ENCODE peak calls at places on chromosomes 1 and 21, in seven cellular contexts. One of them, this sample, is unnamed.

GRCh38 chr1:147080013-147080661 is 92.1 kb downstream of the PRKAB2 start:
- DNase-seq in GM23338: peak; percentile 57
- DNase-seq in MM.1S: no peak
- DNase-seq in SK-N-SH: peak; percentile 24
- DNase-seq in PC-3: no peak
- DNase-seq in hepatocyte: no peak
- DNase-seq in OCI-LY7: no peak
- DNase-seq in this sample: peak; percentile 35

GRCh38 chr1:91569411-91570104 is 68.9 kb downstream of the CDC7 start:
- DNase-seq in hepatocyte: peak; percentile 45
- DNase-seq in MM.1S: no peak
- DNase-seq in SK-N-SH: no peak
- DNase-seq in GM23338: no peak
- DNase-seq in PC-3: peak; percentile 85
- DNase-seq in OCI-LY7: no peak
- DNase-seq in this sample: peak; percentile 99

GRCh38 chr1:232704694-232705680 is 75.1 kb upstream of the SIPA1L2 start:
- DNase-seq in SK-N-SH: peak; percentile 19
- DNase-seq in PC-3: peak; percentile 94
- DNase-seq in hepatocyte: peak; percentile 76
- DNase-seq in MM.1S: no peak
- DNase-seq in OCI-LY7: no peak
- DNase-seq in GM23338: no peak
- DNase-seq in this sample: peak; percentile 94

GRCh38 chr1:226586650-226587443 is 38.3 kb downstream of the STUM start:
- DNase-seq in PC-3: no peak
- DNase-seq in SK-N-SH: no peak
- DNase-seq in hepatocyte: no peak
- DNase-seq in GM23338: no peak
- DNase-seq in MM.1S: no peak
- DNase-seq in OCI-LY7: no peak
- DNase-seq in this sample: no peak

GRCh38 chr1:209805341-209805781 is 581 bp downstream of the IRF6 start:
- DNase-seq in PC-3: peak; percentile 34
- DNase-seq in OCI-LY7: no peak
- DNase-seq in GM23338: peak; percentile 89
- DNase-seq in SK-N-SH: no peak
- DNase-seq in hepatocyte: peak; percentile 72
- DNase-seq in MM.1S: no peak
- DNase-seq in this sample: no peak

GRCh38 chr21:16134134-16134533 is 404.4 kb downstream of the USP25 start:
- DNase-seq in PC-3: no peak
- DNase-seq in hepatocyte: no peak
- DNase-seq in GM23338: no peak
- DNase-seq in OCI-LY7: no peak
- DNase-seq in MM.1S: no peak
- DNase-seq in SK-N-SH: no peak
- DNase-seq in this sample: no peak

GRCh38 chr1:109815809-109816791 is 52.4 kb upstream of the EPS8L3 start:
- DNase-seq in MM.1S: peak; percentile 82
- DNase-seq in hepatocyte: no peak
- DNase-seq in GM23338: no peak
- DNase-seq in OCI-LY7: peak; percentile 83
- DNase-seq in PC-3: no peak
- DNase-seq in SK-N-SH: no peak
- DNase-seq in this sample: peak; percentile 43

GRCh38 chr21:46056450-46056903 is 41.4 kb upstream of the COL6A2 start:
- DNase-seq in SK-N-SH: no peak
- DNase-seq in GM23338: peak; percentile 51
- DNase-seq in PC-3: no peak
- DNase-seq in hepatocyte: peak; percentile 70
- DNase-seq in MM.1S: no peak
- DNase-seq in OCI-LY7: no peak
- DNase-seq in this sample: peak; percentile 93

GRCh38 chr1:87392241-87393192 is 63.8 kb downstream of the LMO4 start:
- DNase-seq in SK-N-SH: no peak
- DNase-seq in PC-3: peak; percentile 89
- DNase-seq in hepatocyte: peak; percentile 38
- DNase-seq in OCI-LY7: no peak
- DNase-seq in GM23338: no peak
- DNase-seq in MM.1S: no peak
- DNase-seq in this sample: peak; percentile 73

GRCh38 chr21:15445327-15445726 is 284.5 kb upstream of the USP25 start:
- DNase-seq in hepatocyte: no peak
- DNase-seq in OCI-LY7: no peak
- DNase-seq in SK-N-SH: no peak
- DNase-seq in GM23338: peak; percentile 68
- DNase-seq in PC-3: no peak
- DNase-seq in MM.1S: no peak
- DNase-seq in this sample: no peak

GRCh38 chr1:179094826-179095225 is 13.0 kb downstream of the TOR3A start:
- DNase-seq in OCI-LY7: no peak
- DNase-seq in GM23338: no peak
- DNase-seq in MM.1S: no peak
- DNase-seq in PC-3: no peak
- DNase-seq in SK-N-SH: no peak
- DNase-seq in hepatocyte: no peak
- DNase-seq in this sample: no peak

GRCh38 chr1:89454845-89455521 is 69.6 kb upstream of the LRRC8B start:
- DNase-seq in MM.1S: peak; percentile 63
- DNase-seq in PC-3: peak; percentile 81
- DNase-seq in GM23338: peak; percentile 75
- DNase-seq in OCI-LY7: peak; percentile 59
- DNase-seq in hepatocyte: peak; percentile 56
- DNase-seq in SK-N-SH: peak; percentile 61
- DNase-seq in this sample: peak; percentile 69

GRCh38 chr1:147514233-147514632 is 27.1 kb upstream of the BCL9 start:
- DNase-seq in SK-N-SH: no peak
- DNase-seq in GM23338: no peak
- DNase-seq in PC-3: peak; percentile 61
- DNase-seq in MM.1S: no peak
- DNase-seq in hepatocyte: no peak
- DNase-seq in OCI-LY7: no peak
- DNase-seq in this sample: no peak

GRCh38 chr1:187655163-187655562 is 826.4 kb downstream of the PLA2G4A start:
- DNase-seq in SK-N-SH: no peak
- DNase-seq in OCI-LY7: no peak
- DNase-seq in GM23338: no peak
- DNase-seq in PC-3: peak; percentile 62
- DNase-seq in MM.1S: no peak
- DNase-seq in hepatocyte: no peak
- DNase-seq in this sample: peak; percentile 67

GRCh38 chr1:93710949-93711591 is 29.4 kb upstream of the BCAR3 start:
- DNase-seq in PC-3: no peak
- DNase-seq in GM23338: no peak
- DNase-seq in MM.1S: no peak
- DNase-seq in SK-N-SH: no peak
- DNase-seq in hepatocyte: no peak
- DNase-seq in OCI-LY7: no peak
- DNase-seq in this sample: no peak

GRCh38 chr1:167166703-167167100 is 54.0 kb upstream of the POU2F1 start:
- DNase-seq in MM.1S: no peak
- DNase-seq in PC-3: no peak
- DNase-seq in hepatocyte: peak; percentile 14
- DNase-seq in OCI-LY7: no peak
- DNase-seq in GM23338: no peak
- DNase-seq in SK-N-SH: no peak
- DNase-seq in this sample: no peak

GRCh38 chr1:197557302-197557701 is 218.0 kb downstream of the DENND1B start:
- DNase-seq in GM23338: no peak
- DNase-seq in hepatocyte: no peak
- DNase-seq in SK-N-SH: no peak
- DNase-seq in MM.1S: no peak
- DNase-seq in PC-3: peak; percentile 75
- DNase-seq in OCI-LY7: no peak
- DNase-seq in this sample: peak; percentile 31

GRCh38 chr1:170701962-170702361 is 38.0 kb downstream of the PRRX1 start:
- DNase-seq in hepatocyte: no peak
- DNase-seq in SK-N-SH: no peak
- DNase-seq in GM23338: peak; percentile 24
- DNase-seq in PC-3: no peak
- DNase-seq in OCI-LY7: no peak
- DNase-seq in MM.1S: no peak
- DNase-seq in this sample: no peak

GRCh38 chr1:103250441-103250861 is 142.1 kb upstream of the COL11A1 start:
- DNase-seq in SK-N-SH: no peak
- DNase-seq in MM.1S: no peak
- DNase-seq in OCI-LY7: no peak
- DNase-seq in hepatocyte: peak; percentile 8
- DNase-seq in GM23338: peak; percentile 74
- DNase-seq in PC-3: no peak
- DNase-seq in this sample: no peak

GRCh38 chr1:93692451-93692861 is 10.8 kb upstream of the BCAR3 start:
- DNase-seq in PC-3: peak; percentile 87
- DNase-seq in OCI-LY7: no peak
- DNase-seq in hepatocyte: no peak
- DNase-seq in MM.1S: no peak
- DNase-seq in GM23338: no peak
- DNase-seq in SK-N-SH: no peak
- DNase-seq in this sample: peak; percentile 66

GRCh38 chr21:34274001-34274400 is 89.8 kb upstream of the KCNE2 start:
- DNase-seq in OCI-LY7: no peak
- DNase-seq in SK-N-SH: no peak
- DNase-seq in PC-3: no peak
- DNase-seq in hepatocyte: no peak
- DNase-seq in GM23338: no peak
- DNase-seq in MM.1S: no peak
- DNase-seq in this sample: peak; percentile 68

GRCh38 chr1:94807742-94808491 is 12.2 kb upstream of the SLC44A3 start:
- DNase-seq in OCI-LY7: no peak
- DNase-seq in PC-3: no peak
- DNase-seq in hepatocyte: peak; percentile 81
- DNase-seq in GM23338: no peak
- DNase-seq in MM.1S: no peak
- DNase-seq in SK-N-SH: no peak
- DNase-seq in this sample: no peak

GRCh38 chr21:23977971-23978370 is 1629.3 kb downstream of the MRPL39 start:
- DNase-seq in MM.1S: no peak
- DNase-seq in PC-3: no peak
- DNase-seq in GM23338: no peak
- DNase-seq in OCI-LY7: no peak
- DNase-seq in hepatocyte: no peak
- DNase-seq in SK-N-SH: no peak
- DNase-seq in this sample: no peak

GRCh38 chr1:185789846-185790735 is 55.9 kb downstream of the HMCN1 start:
- DNase-seq in GM23338: no peak
- DNase-seq in MM.1S: no peak
- DNase-seq in hepatocyte: no peak
- DNase-seq in OCI-LY7: no peak
- DNase-seq in PC-3: peak; percentile 12
- DNase-seq in SK-N-SH: no peak
- DNase-seq in this sample: peak; percentile 36

DNA sequence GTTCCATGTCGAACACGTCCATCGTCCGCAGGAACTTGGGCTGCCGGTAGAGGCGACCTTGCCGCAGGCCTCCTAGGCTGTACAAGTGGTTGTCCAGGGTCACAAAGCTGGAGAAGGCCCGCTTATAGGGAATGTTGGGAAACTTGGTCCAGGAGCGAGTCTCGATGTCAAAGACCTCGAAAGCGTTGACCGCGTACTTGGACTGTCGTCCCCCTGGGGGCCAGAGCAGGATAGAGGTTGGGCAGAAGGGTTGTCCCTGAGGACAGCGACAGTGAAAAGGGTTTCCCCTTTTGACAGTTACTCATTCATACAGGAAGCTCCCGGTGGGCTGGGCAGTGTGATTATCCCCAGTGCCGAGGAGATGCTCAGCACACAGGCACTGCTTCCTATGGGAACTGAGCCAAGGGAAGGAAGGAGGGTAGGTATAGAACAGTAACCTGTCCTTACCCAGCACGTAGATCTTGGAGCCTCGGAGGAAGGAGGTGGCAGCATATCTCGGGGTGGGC is 17.5 kb downstream of the KLHDC8A start:
- DNase-seq in OCI-LY7: no peak
- DNase-seq in MM.1S: no peak
- DNase-seq in hepatocyte: no peak
- DNase-seq in GM23338: no peak
- DNase-seq in SK-N-SH: no peak
- DNase-seq in PC-3: no peak
- DNase-seq in this sample: no peak
- H3K9me2 ChIP-seq in OCI-LY7: no peaks in the 10 kb centered on the region
- H3K9me2 ChIP-seq in MM.1S: no peaks in the 10 kb centered on the region
- H3K9me2 ChIP-seq in hepatocyte: no peaks in the 10 kb centered on the region
- H3K9me2 ChIP-seq in GM23338: no peaks in the 10 kb centered on the region
- H3K9me2 ChIP-seq in SK-N-SH: no peaks in the 10 kb centered on the region
- H3K9me2 ChIP-seq in PC-3: no peaks in the 10 kb centered on the region
- H3K9me2 ChIP-seq in this sample: no peaks in the 10 kb centered on the region

DNA sequence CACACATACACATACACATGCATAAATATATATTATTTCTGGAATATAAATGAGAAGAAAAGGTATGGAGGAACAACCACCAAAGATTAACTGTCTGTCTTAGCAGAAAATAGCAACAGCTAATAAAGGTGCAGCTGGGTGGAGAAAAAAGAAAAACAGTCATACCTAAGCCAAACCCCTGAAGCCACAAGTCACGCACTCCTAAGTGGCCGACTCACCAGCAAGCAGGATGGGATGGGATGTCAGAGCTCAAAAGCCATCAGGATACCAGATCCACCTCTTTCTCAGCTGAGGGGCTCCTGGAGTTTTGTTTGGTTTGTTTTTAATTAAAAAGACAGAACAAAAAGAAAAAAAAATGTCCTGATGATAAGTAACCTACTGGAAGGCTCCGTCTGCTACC is 64.7 kb upstream of the HIVEP3 start:
- DNase-seq in PC-3: peak; percentile 59
- DNase-seq in SK-N-SH: no peak
- DNase-seq in MM.1S: no peak
- DNase-seq in OCI-LY7: no peak
- DNase-seq in GM23338: no peak
- DNase-seq in hepatocyte: no peak
- DNase-seq in this sample: no peak
- H2AFZ ChIP-seq in PC-3: no peak overlapping the region
- H2AFZ ChIP-seq in SK-N-SH: no peak overlapping the region
- H2AFZ ChIP-seq in MM.1S: no peak overlapping the region
- H2AFZ ChIP-seq in OCI-LY7: no peak overlapping the region
- H2AFZ ChIP-seq in GM23338: no peak overlapping the region
- H2AFZ ChIP-seq in hepatocyte: no peak overlapping the region
- H2AFZ ChIP-seq in this sample: no peak overlapping the region

GRCh38 chr1:116501041-116501869 is 69.6 kb downstream of the CD58 start:
- DNase-seq in OCI-LY7: no peak
- DNase-seq in MM.1S: no peak
- DNase-seq in GM23338: no peak
- DNase-seq in hepatocyte: no peak
- DNase-seq in PC-3: no peak
- DNase-seq in SK-N-SH: no peak
- DNase-seq in this sample: no peak
- H3K9me2 ChIP-seq in OCI-LY7: no peaks in the 10 kb centered on the region
- H3K9me2 ChIP-seq in MM.1S: no peaks in the 10 kb centered on the region
- H3K9me2 ChIP-seq in GM23338: peaks cover 4% of the 10 kb centered on the region
- H3K9me2 ChIP-seq in hepatocyte: no peaks in the 10 kb centered on the region
- H3K9me2 ChIP-seq in PC-3: no peaks in the 10 kb centered on the region
- H3K9me2 ChIP-seq in SK-N-SH: no peaks in the 10 kb centered on the region
- H3K9me2 ChIP-seq in this sample: no peaks in the 10 kb centered on the region

DNA sequence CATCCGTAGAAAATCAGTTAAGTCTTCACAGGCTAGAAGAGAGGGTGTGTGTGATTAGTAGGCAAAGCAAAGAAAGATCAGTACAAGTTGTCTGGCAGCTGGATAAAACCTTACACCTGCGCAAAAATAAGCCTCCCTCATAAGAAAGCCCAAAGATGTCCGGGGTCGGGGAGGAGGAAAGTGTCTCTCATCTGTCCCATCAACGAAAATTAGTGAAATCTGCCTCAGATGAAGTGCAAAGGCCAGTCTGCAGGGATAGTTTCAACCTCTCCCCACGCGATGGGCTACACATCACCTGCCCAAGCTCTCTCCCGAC is 333.9 kb downstream of the SRGAP2C start:
- DNase-seq in GM23338: no peak
- DNase-seq in MM.1S: no peak
- DNase-seq in SK-N-SH: no peak
- DNase-seq in hepatocyte: no peak
- DNase-seq in OCI-LY7: no peak
- DNase-seq in PC-3: no peak
- DNase-seq in this sample: no peak
- H2AFZ ChIP-seq in GM23338: peak overlapping the region; percentile 69
- H2AFZ ChIP-seq in MM.1S: peak overlapping the region; percentile 35
- H2AFZ ChIP-seq in SK-N-SH: no peak overlapping the region
- H2AFZ ChIP-seq in hepatocyte: peak overlapping the region; percentile 80
- H2AFZ ChIP-seq in OCI-LY7: peak overlapping the region; percentile 11
- H2AFZ ChIP-seq in PC-3: peak overlapping the region; percentile 96
- H2AFZ ChIP-seq in this sample: no peak overlapping the region

This sample was measured in GM23248.